ENCODE peak calls at places on chromosomes 3 and 15, in four cellular contexts. R, H, W and Y are unnamed samples.
A peak's percentile ranks its signal among the peaks of the same experiment; 100 is the strongest.

GRCh38 chr3:171873561-171873960 is 30.4 kb downstream of the TMEM212 start:
- DNase-seq in H (no peak), W (no peak), R (no peak), Y (no peak)

GRCh38 chr3:159453036-159453435 is 535.6 kb upstream of the IL12A start:
- DNase-seq in R (no peak), H (no peak), W (no peak), Y (no peak)

GRCh38 chr15:67156426-67156825 is 91.0 kb downstream of the SMAD3 start:
- DNase-seq in R (no peak), H (no peak), W (no peak), Y (no peak)

GRCh38 chr3:130539005-130539404 is 22.0 kb downstream of the COL6A6 start:
- DNase-seq in R (no peak), W (peak; percentile 39), H (no peak), Y (peak; percentile 67)

GRCh38 chr3:55724851-55725250 is 237.7 kb upstream of the WNT5A start:
- DNase-seq in W (no peak), H (no peak), R (no peak), Y (no peak)

GRCh38 chr3:121072128-121072527 is 164.1 kb downstream of the STXBP5L start:
- DNase-seq in R (peak; percentile 39), H (no peak), W (no peak), Y (no peak)

GRCh38 chr3:149479621-149480325 is 5.3 kb downstream of the TM4SF4 start:
- DNase-seq in W (no peak), H (no peak), R (no peak), Y (no peak)

GRCh38 chr15:81334768-81335447 is 11.0 kb upstream of the STARD5 start:
- DNase-seq in W (no peak), R (no peak), H (no peak), Y (no peak)

GRCh38 chr3:150184426-150185071 is 213.9 kb upstream of the PFN2 start:
- DNase-seq in H (no peak), W (no peak), R (no peak), Y (no peak)

GRCh38 chr3:124942613-124943012 is 8.1 kb upstream of the MUC13 start:
- DNase-seq in H (no peak), R (no peak), W (no peak), Y (no peak)

GRCh38 chr3:178485756-178486155 is 50.5 kb upstream of the KCNMB2 start:
- DNase-seq in R (no peak), W (no peak), H (no peak), Y (no peak)

GRCh38 chr3:136725468-136725867 is 26.7 kb downstream of the STAG1 start:
- DNase-seq in R (no peak), H (no peak), W (no peak), Y (no peak)

GRCh38 chr3:117892991-117893390 is 1141.7 kb downstream of the IGSF11 start:
- DNase-seq in H (no peak), W (no peak), R (no peak), Y (no peak)

GRCh38 chr15:85840079-85840801 is 45.5 kb upstream of the KLHL25 start:
- DNase-seq in H (peak; percentile 71), W (peak; percentile 95), R (peak; percentile 76), Y (peak; percentile 93)

GRCh38 chr15:71777216-71777943 is 33.0 kb upstream of the NR2E3 start:
- DNase-seq in R (no peak), W (no peak), H (no peak), Y (no peak)

GRCh38 chr3:43584043-43584826 is 37.6 kb downstream of the ANO10 start:
- DNase-seq in R (no peak), W (no peak), H (no peak), Y (no peak)

GRCh38 chr15:51829360-51830278 is at the start of gene TMOD3:
- DNase-seq in R (peak; percentile 94), H (peak; percentile 92), W (peak; percentile 94), Y (peak; percentile 97)

GRCh38 chr3:128484404-128485282 is 8.4 kb downstream of the GATA2 start:
- DNase-seq in W (no peak), H (no peak), R (no peak), Y (no peak)

GRCh38 chr15:100259266-100259665 is 82.5 kb downstream of the ADAMTS17 start:
- DNase-seq in W (no peak), H (peak; percentile 0), R (no peak), Y (no peak)

GRCh38 chr3:5078151-5078550 is 43.9 kb upstream of the ARL8B start:
- DNase-seq in H (no peak), R (no peak), W (no peak), Y (no peak)

GRCh38 chr15:100124936-100125626 is 216.7 kb downstream of the ADAMTS17 start:
- DNase-seq in H (no peak), R (peak; percentile 45), W (no peak), Y (peak; percentile 27)

GRCh38 chr3:107796786-107797185 is 274.0 kb downstream of the BBX start:
- DNase-seq in H (no peak), R (no peak), W (no peak), Y (no peak)

GRCh38 chr3:63762180-63762579 is 56.9 kb upstream of the C3orf49 start:
- DNase-seq in H (no peak), W (no peak), R (no peak), Y (no peak)
- H3K4me3 ChIP-seq in H (no peak overlapping the region), W (no peak overlapping the region), R (no peak overlapping the region), Y (no peak overlapping the region)

GRCh38 chr15:33071451-33071850 is 123.1 kb downstream of the FMN1 start:
- DNase-seq in H (no peak), W (no peak), R (no peak), Y (no peak)

GRCh38 chr15:33069161-33069560 is 125.4 kb downstream of the FMN1 start:
- DNase-seq in W (no peak), R (no peak), H (no peak), Y (no peak)

GRCh38 chr15:33076937-33077336 is 117.6 kb downstream of the FMN1 start:
- DNase-seq in H (no peak), R (no peak), W (no peak), Y (no peak)

GRCh38 chr15:33074942-33075341 is 119.6 kb downstream of the FMN1 start:
- DNase-seq in W (no peak), R (no peak), H (no peak), Y (no peak)
- TF ChIP-seq CTCF in W (no peak), R (no peak), H (no peak), Y (peak; percentile 19)

DNA sequence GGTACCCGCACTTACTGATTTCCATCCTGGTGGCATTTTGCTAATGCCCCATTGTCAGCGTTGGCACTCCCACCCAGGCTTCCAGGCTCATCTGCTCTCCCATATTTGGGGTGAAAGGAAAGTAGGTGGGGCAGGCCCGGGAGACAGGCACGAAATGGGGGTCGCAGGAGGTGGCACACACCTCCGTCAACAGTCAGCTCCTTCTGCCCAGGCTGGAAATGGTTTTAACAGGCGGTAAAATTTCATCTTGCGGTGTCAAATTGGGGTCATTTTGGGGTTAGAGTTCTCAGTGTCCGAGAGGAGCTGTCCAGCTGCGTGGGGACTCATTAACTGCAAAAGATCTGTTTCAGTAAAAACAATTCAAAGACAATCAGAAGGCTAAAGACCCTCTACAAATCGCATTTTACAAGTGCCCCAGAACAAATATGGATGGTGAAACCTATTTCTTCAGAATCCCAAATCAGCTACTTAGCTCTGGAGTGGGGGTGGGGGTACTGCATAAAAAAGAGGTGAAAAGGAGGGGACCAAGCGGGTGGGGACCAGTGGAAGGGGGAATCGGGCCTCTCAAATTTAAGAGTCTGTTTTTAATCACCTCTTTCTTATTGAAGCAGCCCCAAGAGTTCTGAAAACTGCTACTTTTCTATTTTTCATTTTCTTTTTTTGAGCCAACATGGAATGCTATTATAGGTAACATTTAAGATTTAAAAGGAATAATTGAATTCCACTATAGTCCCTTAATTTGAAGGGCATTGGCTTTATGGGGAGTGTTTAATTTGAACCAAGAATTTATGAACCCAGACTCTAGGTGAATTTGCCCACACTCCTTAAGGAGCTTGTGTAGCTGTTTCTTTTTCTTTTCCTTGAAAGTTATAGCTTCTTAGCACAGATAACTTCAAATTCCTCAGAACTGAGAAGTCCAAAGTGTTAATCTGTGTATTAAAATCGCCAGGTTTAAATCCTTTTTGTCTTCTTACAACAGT is 4.4 kb upstream of the MEIS2 start:
- DNase-seq in H (no peak), W (no peak), R (no peak), Y (no peak)
- H3K27me3 ChIP-seq in H (no peaks in the 10 kb centered on the region), W (peaks cover 7% of the 10 kb centered on the region), R (no peaks in the 10 kb centered on the region), Y (peaks cover 48% of the 10 kb centered on the region)

DNA sequence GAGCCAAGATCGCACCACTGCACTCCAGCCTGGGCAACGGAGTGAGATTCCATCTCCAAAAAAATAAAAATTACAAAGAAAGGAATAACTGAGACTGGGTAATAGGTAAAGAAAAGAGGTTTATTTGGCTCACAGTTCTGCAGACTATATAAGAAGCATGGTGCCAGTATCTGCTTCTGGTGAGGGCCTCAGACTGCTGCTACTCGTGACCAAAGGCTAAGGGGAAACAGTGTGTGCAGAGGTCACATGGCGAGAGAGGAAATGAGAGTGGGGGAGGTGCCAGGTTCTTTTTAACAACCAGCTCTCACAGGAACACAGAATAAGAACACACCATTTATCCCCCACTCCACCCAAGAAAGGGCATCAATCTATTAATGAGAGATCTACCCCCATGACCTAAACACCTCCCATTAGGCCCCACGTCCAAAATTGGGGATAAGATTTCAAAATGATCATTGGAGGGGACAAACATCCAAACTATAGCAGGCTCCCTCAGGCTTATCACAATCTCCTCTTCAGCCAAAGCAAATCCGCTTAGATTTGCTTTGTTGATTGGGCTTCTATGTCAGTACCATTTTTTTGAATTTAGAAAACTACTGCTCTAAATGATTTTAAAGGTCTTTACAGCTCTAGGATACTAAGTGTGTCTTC is 84.1 kb upstream of the TBL1XR1 start:
- DNase-seq in H (peak; percentile 66), W (no peak), R (no peak), Y (no peak)
- H3K4me3 ChIP-seq in H (no peak overlapping the region), W (no peak overlapping the region), R (no peak overlapping the region), Y (no peak overlapping the region)

DNA sequence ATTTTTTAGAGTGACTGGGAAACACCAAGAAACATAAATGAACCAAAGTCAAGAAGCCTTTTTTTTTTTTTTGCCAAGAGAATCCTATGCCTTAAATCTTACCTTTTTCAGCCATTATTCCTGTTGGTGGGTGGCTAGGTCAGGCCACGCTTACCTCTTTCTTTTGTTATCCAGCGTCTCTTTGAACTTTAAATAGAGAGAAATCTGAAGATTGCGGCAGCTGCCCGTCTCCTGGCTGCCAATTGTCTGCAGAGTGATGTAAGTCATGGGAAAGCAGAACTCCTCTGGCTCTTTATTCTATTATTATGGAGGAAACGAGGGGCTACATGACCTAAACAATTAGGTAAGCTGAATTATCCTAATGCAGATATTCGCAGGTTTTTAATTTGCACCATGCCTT is at the start of gene STRIT1:
- DNase-seq in H (no peak), R (no peak), W (no peak), Y (no peak)
- TF ChIP-seq CTCF in H (no peak), R (no peak), W (no peak), Y (no peak)

DNA sequence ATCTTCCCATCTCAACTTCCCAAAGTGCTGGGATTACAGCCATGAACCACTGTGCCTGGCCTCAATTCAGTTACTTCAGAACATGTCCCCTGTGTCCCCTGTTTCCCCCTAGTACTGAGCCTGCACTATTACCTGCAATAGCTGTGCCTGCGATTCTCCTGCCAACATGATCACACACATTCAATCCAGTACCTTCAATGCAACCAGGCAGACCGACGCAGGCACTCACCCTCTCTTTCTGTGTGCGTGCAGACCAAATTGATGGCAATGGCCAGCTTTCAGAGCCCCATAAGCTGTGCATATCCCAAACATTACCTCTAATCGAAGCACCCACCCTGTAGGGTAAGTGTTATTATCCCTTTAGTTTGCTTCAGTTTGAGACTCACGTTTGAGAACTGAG is 73.0 kb upstream of the EPHB3 start:
- DNase-seq in W (no peak), R (no peak), H (no peak), Y (no peak)
- H3K27me3 ChIP-seq in W (peaks cover 7% of the 10 kb centered on the region), R (no peaks in the 10 kb centered on the region), H (no peaks in the 10 kb centered on the region), Y (peaks cover 16% of the 10 kb centered on the region)

GRCh38 chr3:31968391-31968926 is 12.6 kb downstream of the OSBPL10 start:
- DNase-seq in H (no peak), W (no peak), R (no peak), Y (no peak)
- H3K4me3 ChIP-seq in H (no peak overlapping the region), W (no peak overlapping the region), R (no peak overlapping the region), Y (no peak overlapping the region)